ENCODE peak calls at places on chromosomes 3 and 15, in five cellular contexts. One of them, this sample, is unnamed.

GRCh38 chr15:60674704-60675405 is 195.9 kb upstream of the ICE2 start:
- DNase-seq in HFFc6: peak; percentile 8
- DNase-seq in CD4-positive, CD25-positive, alpha-beta regulatory T cell: no peak
- DNase-seq in NCI-H1436: no peak
- DNase-seq in stimulated activated CD4-positive, alpha-beta T cell treated with anti-CD3 and anti-CD28 coated beads, TNF-alpha, amount 100 ng/mL, for 24 hours: no peak
- DNase-seq in this sample: no peak

GRCh38 chr3:14602006-14602803 is 49.4 kb upstream of the CCDC174 start:
- DNase-seq in HFFc6: no peak
- DNase-seq in CD4-positive, CD25-positive, alpha-beta regulatory T cell: no peak
- DNase-seq in NCI-H1436: no peak
- DNase-seq in stimulated activated CD4-positive, alpha-beta T cell treated with anti-CD3 and anti-CD28 coated beads, TNF-alpha, amount 100 ng/mL, for 24 hours: no peak
- DNase-seq in this sample: no peak

GRCh38 chr3:105367406-105368213 is 901 bp downstream of the ALCAM start:
- DNase-seq in HFFc6: peak; percentile 65
- DNase-seq in CD4-positive, CD25-positive, alpha-beta regulatory T cell: peak; percentile 43
- DNase-seq in NCI-H1436: no peak
- DNase-seq in stimulated activated CD4-positive, alpha-beta T cell treated with anti-CD3 and anti-CD28 coated beads, TNF-alpha, amount 100 ng/mL, for 24 hours: peak; percentile 42
- DNase-seq in this sample: peak; percentile 77

GRCh38 chr3:135148431-135148830 is 353.4 kb downstream of the EPHB1 start:
- DNase-seq in HFFc6: no peak
- DNase-seq in CD4-positive, CD25-positive, alpha-beta regulatory T cell: no peak
- DNase-seq in NCI-H1436: no peak
- DNase-seq in stimulated activated CD4-positive, alpha-beta T cell treated with anti-CD3 and anti-CD28 coated beads, TNF-alpha, amount 100 ng/mL, for 24 hours: no peak
- DNase-seq in this sample: peak; percentile 74

GRCh38 chr15:30649952-30650929 is 24.3 kb downstream of the ARHGAP11B start:
- DNase-seq in HFFc6: peak; percentile 58
- DNase-seq in CD4-positive, CD25-positive, alpha-beta regulatory T cell: no peak
- DNase-seq in NCI-H1436: no peak
- DNase-seq in stimulated activated CD4-positive, alpha-beta T cell treated with anti-CD3 and anti-CD28 coated beads, TNF-alpha, amount 100 ng/mL, for 24 hours: no peak
- DNase-seq in this sample: no peak

GRCh38 chr3:114502204-114502603 is 208.4 kb downstream of the TIGIT start:
- DNase-seq in HFFc6: no peak
- DNase-seq in CD4-positive, CD25-positive, alpha-beta regulatory T cell: no peak
- DNase-seq in NCI-H1436: no peak
- DNase-seq in stimulated activated CD4-positive, alpha-beta T cell treated with anti-CD3 and anti-CD28 coated beads, TNF-alpha, amount 100 ng/mL, for 24 hours: no peak
- DNase-seq in this sample: no peak

GRCh38 chr15:90400759-90401314 is 12.8 kb downstream of the IQGAP1 start:
- DNase-seq in HFFc6: peak; percentile 97
- DNase-seq in CD4-positive, CD25-positive, alpha-beta regulatory T cell: peak; percentile 87
- DNase-seq in NCI-H1436: peak; percentile 80
- DNase-seq in stimulated activated CD4-positive, alpha-beta T cell treated with anti-CD3 and anti-CD28 coated beads, TNF-alpha, amount 100 ng/mL, for 24 hours: no peak
- DNase-seq in this sample: peak; percentile 84

GRCh38 chr15:65326844-65327243 is 22.4 kb downstream of the RNU5B-1 start:
- DNase-seq in HFFc6: no peak
- DNase-seq in CD4-positive, CD25-positive, alpha-beta regulatory T cell: no peak
- DNase-seq in NCI-H1436: no peak
- DNase-seq in stimulated activated CD4-positive, alpha-beta T cell treated with anti-CD3 and anti-CD28 coated beads, TNF-alpha, amount 100 ng/mL, for 24 hours: no peak
- DNase-seq in this sample: no peak

GRCh38 chr15:77421370-77421700 is 647 bp downstream of the HMG20A start:
- DNase-seq in HFFc6: no peak
- DNase-seq in CD4-positive, CD25-positive, alpha-beta regulatory T cell: peak; percentile 23
- DNase-seq in NCI-H1436: no peak
- DNase-seq in stimulated activated CD4-positive, alpha-beta T cell treated with anti-CD3 and anti-CD28 coated beads, TNF-alpha, amount 100 ng/mL, for 24 hours: no peak
- DNase-seq in this sample: no peak

GRCh38 chr3:44128057-44128775 is 113.5 kb upstream of the TOPAZ1 start:
- DNase-seq in HFFc6: no peak
- DNase-seq in CD4-positive, CD25-positive, alpha-beta regulatory T cell: no peak
- DNase-seq in NCI-H1436: no peak
- DNase-seq in stimulated activated CD4-positive, alpha-beta T cell treated with anti-CD3 and anti-CD28 coated beads, TNF-alpha, amount 100 ng/mL, for 24 hours: no peak
- DNase-seq in this sample: no peak

GRCh38 chr15:98713585-98714001 is 65.3 kb downstream of the IGF1R start:
- DNase-seq in HFFc6: no peak
- DNase-seq in CD4-positive, CD25-positive, alpha-beta regulatory T cell: no peak
- DNase-seq in NCI-H1436: no peak
- DNase-seq in stimulated activated CD4-positive, alpha-beta T cell treated with anti-CD3 and anti-CD28 coated beads, TNF-alpha, amount 100 ng/mL, for 24 hours: no peak
- DNase-seq in this sample: no peak

GRCh38 chr3:101703169-101703568 is 16.7 kb upstream of the RPL24 start:
- DNase-seq in HFFc6: no peak
- DNase-seq in CD4-positive, CD25-positive, alpha-beta regulatory T cell: no peak
- DNase-seq in NCI-H1436: no peak
- DNase-seq in stimulated activated CD4-positive, alpha-beta T cell treated with anti-CD3 and anti-CD28 coated beads, TNF-alpha, amount 100 ng/mL, for 24 hours: no peak
- DNase-seq in this sample: no peak

GRCh38 chr3:183252973-183253363 is at the start of gene B3GNT5:
- DNase-seq in HFFc6: no peak
- DNase-seq in CD4-positive, CD25-positive, alpha-beta regulatory T cell: peak; percentile 4
- DNase-seq in NCI-H1436: peak; percentile 67
- DNase-seq in stimulated activated CD4-positive, alpha-beta T cell treated with anti-CD3 and anti-CD28 coated beads, TNF-alpha, amount 100 ng/mL, for 24 hours: no peak
- DNase-seq in this sample: no peak

GRCh38 chr15:52798529-52799101 is 8.5 kb upstream of the ONECUT1 start:
- DNase-seq in HFFc6: no peak
- DNase-seq in CD4-positive, CD25-positive, alpha-beta regulatory T cell: no peak
- DNase-seq in NCI-H1436: no peak
- DNase-seq in stimulated activated CD4-positive, alpha-beta T cell treated with anti-CD3 and anti-CD28 coated beads, TNF-alpha, amount 100 ng/mL, for 24 hours: no peak
- DNase-seq in this sample: no peak

GRCh38 chr15:38255690-38256089 is 3.1 kb downstream of the SPRED1 start:
- DNase-seq in HFFc6: no peak
- DNase-seq in CD4-positive, CD25-positive, alpha-beta regulatory T cell: no peak
- DNase-seq in NCI-H1436: no peak
- DNase-seq in stimulated activated CD4-positive, alpha-beta T cell treated with anti-CD3 and anti-CD28 coated beads, TNF-alpha, amount 100 ng/mL, for 24 hours: no peak
- DNase-seq in this sample: no peak

GRCh38 chr15:48966595-48967301 is 3.0 kb upstream of the SHC4 start:
- DNase-seq in HFFc6: peak; percentile 66
- DNase-seq in CD4-positive, CD25-positive, alpha-beta regulatory T cell: peak; percentile 19
- DNase-seq in NCI-H1436: no peak
- DNase-seq in stimulated activated CD4-positive, alpha-beta T cell treated with anti-CD3 and anti-CD28 coated beads, TNF-alpha, amount 100 ng/mL, for 24 hours: no peak
- DNase-seq in this sample: no peak

GRCh38 chr3:83633758-83634157 is 1325.0 kb upstream of the CADM2 start:
- DNase-seq in HFFc6: no peak
- DNase-seq in CD4-positive, CD25-positive, alpha-beta regulatory T cell: no peak
- DNase-seq in NCI-H1436: no peak
- DNase-seq in stimulated activated CD4-positive, alpha-beta T cell treated with anti-CD3 and anti-CD28 coated beads, TNF-alpha, amount 100 ng/mL, for 24 hours: no peak
- DNase-seq in this sample: no peak

GRCh38 chr15:73605759-73606423 is 27.3 kb downstream of the NPTN start:
- DNase-seq in HFFc6: no peak
- DNase-seq in CD4-positive, CD25-positive, alpha-beta regulatory T cell: no peak
- DNase-seq in NCI-H1436: no peak
- DNase-seq in stimulated activated CD4-positive, alpha-beta T cell treated with anti-CD3 and anti-CD28 coated beads, TNF-alpha, amount 100 ng/mL, for 24 hours: no peak
- DNase-seq in this sample: no peak

GRCh38 chr3:1439395-1439794 is 346.6 kb downstream of the CNTN6 start:
- DNase-seq in HFFc6: no peak
- DNase-seq in CD4-positive, CD25-positive, alpha-beta regulatory T cell: no peak
- DNase-seq in NCI-H1436: no peak
- DNase-seq in stimulated activated CD4-positive, alpha-beta T cell treated with anti-CD3 and anti-CD28 coated beads, TNF-alpha, amount 100 ng/mL, for 24 hours: no peak
- DNase-seq in this sample: no peak

GRCh38 chr15:34439878-34440277 is 2.3 kb upstream of the GOLGA8A start:
- DNase-seq in HFFc6: no peak
- DNase-seq in CD4-positive, CD25-positive, alpha-beta regulatory T cell: no peak
- DNase-seq in NCI-H1436: no peak
- DNase-seq in stimulated activated CD4-positive, alpha-beta T cell treated with anti-CD3 and anti-CD28 coated beads, TNF-alpha, amount 100 ng/mL, for 24 hours: no peak
- DNase-seq in this sample: no peak

GRCh38 chr15:23397779-23398178 is 43.2 kb downstream of the GOLGA8S start:
- DNase-seq in HFFc6: no peak
- DNase-seq in CD4-positive, CD25-positive, alpha-beta regulatory T cell: no peak
- DNase-seq in NCI-H1436: no peak
- DNase-seq in stimulated activated CD4-positive, alpha-beta T cell treated with anti-CD3 and anti-CD28 coated beads, TNF-alpha, amount 100 ng/mL, for 24 hours: no peak
- DNase-seq in this sample: no peak

GRCh38 chr3:126934149-126934548 is 48.8 kb upstream of the PLXNA1 start:
- DNase-seq in HFFc6: peak; percentile 79
- DNase-seq in CD4-positive, CD25-positive, alpha-beta regulatory T cell: no peak
- DNase-seq in NCI-H1436: no peak
- DNase-seq in stimulated activated CD4-positive, alpha-beta T cell treated with anti-CD3 and anti-CD28 coated beads, TNF-alpha, amount 100 ng/mL, for 24 hours: no peak
- DNase-seq in this sample: no peak

GRCh38 chr3:153209596-153209995 is 47.6 kb downstream of the RAP2B start:
- DNase-seq in HFFc6: peak; percentile 54
- DNase-seq in CD4-positive, CD25-positive, alpha-beta regulatory T cell: no peak
- DNase-seq in NCI-H1436: no peak
- DNase-seq in stimulated activated CD4-positive, alpha-beta T cell treated with anti-CD3 and anti-CD28 coated beads, TNF-alpha, amount 100 ng/mL, for 24 hours: no peak
- DNase-seq in this sample: no peak

GRCh38 chr3:66404903-66405700 is 95.7 kb downstream of the LRIG1 start:
- DNase-seq in HFFc6: no peak
- DNase-seq in CD4-positive, CD25-positive, alpha-beta regulatory T cell: no peak
- DNase-seq in NCI-H1436: no peak
- DNase-seq in stimulated activated CD4-positive, alpha-beta T cell treated with anti-CD3 and anti-CD28 coated beads, TNF-alpha, amount 100 ng/mL, for 24 hours: no peak
- DNase-seq in this sample: no peak

GRCh38 chr3:123156276-123156995 is 45.3 kb upstream of the SEC22A start:
- DNase-seq in HFFc6: no peak
- DNase-seq in CD4-positive, CD25-positive, alpha-beta regulatory T cell: no peak
- DNase-seq in NCI-H1436: no peak
- DNase-seq in stimulated activated CD4-positive, alpha-beta T cell treated with anti-CD3 and anti-CD28 coated beads, TNF-alpha, amount 100 ng/mL, for 24 hours: no peak
- DNase-seq in this sample: peak; percentile 52

GRCh38 chr3:177212756-177213155 is 15.5 kb upstream of the TBL1XR1 start:
- DNase-seq in HFFc6: no peak
- DNase-seq in CD4-positive, CD25-positive, alpha-beta regulatory T cell: no peak
- DNase-seq in NCI-H1436: no peak
- DNase-seq in stimulated activated CD4-positive, alpha-beta T cell treated with anti-CD3 and anti-CD28 coated beads, TNF-alpha, amount 100 ng/mL, for 24 hours: no peak
- DNase-seq in this sample: no peak

GRCh38 chr3:85838921-85839320 is 880.1 kb downstream of the CADM2 start:
- DNase-seq in HFFc6: no peak
- DNase-seq in CD4-positive, CD25-positive, alpha-beta regulatory T cell: no peak
- DNase-seq in NCI-H1436: peak; percentile 60
- DNase-seq in stimulated activated CD4-positive, alpha-beta T cell treated with anti-CD3 and anti-CD28 coated beads, TNF-alpha, amount 100 ng/mL, for 24 hours: no peak
- DNase-seq in this sample: no peak

GRCh38 chr3:126329927-126330725 is 27.1 kb downstream of the KLF15 start:
- DNase-seq in HFFc6: no peak
- DNase-seq in CD4-positive, CD25-positive, alpha-beta regulatory T cell: no peak
- DNase-seq in NCI-H1436: no peak
- DNase-seq in stimulated activated CD4-positive, alpha-beta T cell treated with anti-CD3 and anti-CD28 coated beads, TNF-alpha, amount 100 ng/mL, for 24 hours: no peak
- DNase-seq in this sample: no peak

GRCh38 chr3:56976666-56977560 is 83.6 kb upstream of the SPATA12 start:
- DNase-seq in HFFc6: peak; percentile 28
- DNase-seq in CD4-positive, CD25-positive, alpha-beta regulatory T cell: no peak
- DNase-seq in NCI-H1436: peak; percentile 49
- DNase-seq in stimulated activated CD4-positive, alpha-beta T cell treated with anti-CD3 and anti-CD28 coated beads, TNF-alpha, amount 100 ng/mL, for 24 hours: no peak
- DNase-seq in this sample: peak; percentile 58

GRCh38 chr15:75153084-75153483 is 48.6 kb upstream of the C15orf39 start:
- DNase-seq in HFFc6: peak; percentile 12
- DNase-seq in CD4-positive, CD25-positive, alpha-beta regulatory T cell: peak; percentile 11
- DNase-seq in NCI-H1436: no peak
- DNase-seq in stimulated activated CD4-positive, alpha-beta T cell treated with anti-CD3 and anti-CD28 coated beads, TNF-alpha, amount 100 ng/mL, for 24 hours: no peak
- DNase-seq in this sample: no peak

GRCh38 chr3:172134352-172134751 is 95.0 kb downstream of the FNDC3B start:
- DNase-seq in HFFc6: no peak
- DNase-seq in CD4-positive, CD25-positive, alpha-beta regulatory T cell: peak; percentile 20
- DNase-seq in NCI-H1436: no peak
- DNase-seq in stimulated activated CD4-positive, alpha-beta T cell treated with anti-CD3 and anti-CD28 coated beads, TNF-alpha, amount 100 ng/mL, for 24 hours: no peak
- DNase-seq in this sample: no peak